ENCODE peak calls at places on chromosomes 2 and 18, in seven cellular contexts. One of them, this sample, is unnamed.

GRCh38 chr18:79774111-79774510 is 23.6 kb upstream of the KCNG2 start:
- DNase-seq in breast epithelium: no peak
- DNase-seq in Panc1: no peak
- DNase-seq in HCT116: no peak
- DNase-seq in stomach: no peak
- DNase-seq in HepG2: no peak
- DNase-seq in GM12878: no peak
- DNase-seq in this sample: no peak

GRCh38 chr2:65265090-65266045 is 37.7 kb downstream of the ACTR2 start:
- DNase-seq in stomach: no peak
- DNase-seq in HCT116: peak
- DNase-seq in Panc1: peak
- DNase-seq in breast epithelium: no peak
- DNase-seq in GM12878: peak
- DNase-seq in HepG2: peak
- DNase-seq in this sample: peak

GRCh38 chr2:179613701-179614100 is 247.7 kb downstream of the ZNF385B start:
- DNase-seq in breast epithelium: no peak
- DNase-seq in GM12878: no peak
- DNase-seq in HepG2: no peak
- DNase-seq in Panc1: no peak
- DNase-seq in stomach: no peak
- DNase-seq in HCT116: no peak
- DNase-seq in this sample: no peak

GRCh38 chr2:128315122-128315828 is 3.4 kb downstream of the HS6ST1 start:
- DNase-seq in GM12878: no peak
- DNase-seq in stomach: peak
- DNase-seq in Panc1: no peak
- DNase-seq in breast epithelium: peak
- DNase-seq in HCT116: no peak
- DNase-seq in HepG2: no peak
- DNase-seq in this sample: no peak

GRCh38 chr18:34773961-34774754 is 64.1 kb downstream of the DTNA start:
- DNase-seq in HCT116: no peak
- DNase-seq in Panc1: no peak
- DNase-seq in stomach: peak
- DNase-seq in breast epithelium: no peak
- DNase-seq in GM12878: no peak
- DNase-seq in HepG2: no peak
- DNase-seq in this sample: no peak

GRCh38 chr2:95722331-95722730 is 130.5 kb downstream of the TRIM43 start:
- DNase-seq in breast epithelium: no peak
- DNase-seq in HCT116: no peak
- DNase-seq in GM12878: no peak
- DNase-seq in Panc1: no peak
- DNase-seq in stomach: no peak
- DNase-seq in HepG2: no peak
- DNase-seq in this sample: no peak

GRCh38 chr2:96897491-96898134 is 27.7 kb upstream of the SEMA4C start:
- DNase-seq in stomach: no peak
- DNase-seq in Panc1: no peak
- DNase-seq in HCT116: no peak
- DNase-seq in GM12878: no peak
- DNase-seq in breast epithelium: peak
- DNase-seq in HepG2: no peak
- DNase-seq in this sample: no peak

GRCh38 chr2:151907933-151908882 is 80.0 kb upstream of the ARL5A start:
- DNase-seq in GM12878: no peak
- DNase-seq in HCT116: no peak
- DNase-seq in stomach: no peak
- DNase-seq in Panc1: no peak
- DNase-seq in HepG2: no peak
- DNase-seq in breast epithelium: no peak
- DNase-seq in this sample: peak

GRCh38 chr2:7966032-7966431 is 715.8 kb upstream of the ID2 start:
- DNase-seq in HCT116: no peak
- DNase-seq in GM12878: no peak
- DNase-seq in HepG2: no peak
- DNase-seq in stomach: no peak
- DNase-seq in Panc1: no peak
- DNase-seq in breast epithelium: no peak
- DNase-seq in this sample: no peak

GRCh38 chr2:99066602-99067001 is 74.9 kb upstream of the C2orf15 start:
- DNase-seq in breast epithelium: no peak
- DNase-seq in HepG2: peak
- DNase-seq in stomach: peak
- DNase-seq in Panc1: no peak
- DNase-seq in GM12878: peak
- DNase-seq in HCT116: peak
- DNase-seq in this sample: peak

GRCh38 chr18:51134721-51135120 is 62.8 kb downstream of the MEX3C start:
- DNase-seq in breast epithelium: no peak
- DNase-seq in HCT116: no peak
- DNase-seq in GM12878: no peak
- DNase-seq in HepG2: no peak
- DNase-seq in stomach: no peak
- DNase-seq in Panc1: no peak
- DNase-seq in this sample: no peak

GRCh38 chr18:68662779-68663178 is 52.1 kb downstream of the TMX3 start:
- DNase-seq in Panc1: no peak
- DNase-seq in GM12878: no peak
- DNase-seq in stomach: no peak
- DNase-seq in HepG2: no peak
- DNase-seq in breast epithelium: no peak
- DNase-seq in HCT116: no peak
- DNase-seq in this sample: peak

GRCh38 chr2:27958711-27959378 is 68.3 kb downstream of the BABAM2 start:
- DNase-seq in HCT116: no peak
- DNase-seq in stomach: no peak
- DNase-seq in Panc1: no peak
- DNase-seq in HepG2: no peak
- DNase-seq in breast epithelium: no peak
- DNase-seq in GM12878: no peak
- DNase-seq in this sample: no peak

GRCh38 chr2:225120175-225120574 is 77.9 kb upstream of the DOCK10 start:
- DNase-seq in Panc1: no peak
- DNase-seq in GM12878: no peak
- DNase-seq in stomach: no peak
- DNase-seq in HCT116: no peak
- DNase-seq in HepG2: no peak
- DNase-seq in breast epithelium: no peak
- DNase-seq in this sample: no peak

GRCh38 chr2:126777620-126777978 is 121.1 kb upstream of the TEX51 start:
- DNase-seq in HepG2: no peak
- DNase-seq in GM12878: no peak
- DNase-seq in Panc1: no peak
- DNase-seq in stomach: no peak
- DNase-seq in breast epithelium: no peak
- DNase-seq in HCT116: no peak
- DNase-seq in this sample: no peak

GRCh38 chr2:60527762-60528161 is 25.7 kb downstream of the BCL11A start:
- DNase-seq in stomach: no peak
- DNase-seq in HCT116: no peak
- DNase-seq in GM12878: no peak
- DNase-seq in breast epithelium: no peak
- DNase-seq in Panc1: no peak
- DNase-seq in HepG2: no peak
- DNase-seq in this sample: no peak

GRCh38 chr2:73243884-73244570 is 9.9 kb downstream of the CCT7 start:
- DNase-seq in stomach: no peak
- DNase-seq in HepG2: no peak
- DNase-seq in HCT116: no peak
- DNase-seq in GM12878: no peak
- DNase-seq in breast epithelium: peak
- DNase-seq in Panc1: no peak
- DNase-seq in this sample: no peak

GRCh38 chr2:207770602-207771404 is 1.1 kb upstream of the FZD5 start:
- DNase-seq in Panc1: no peak
- DNase-seq in GM12878: no peak
- DNase-seq in stomach: no peak
- DNase-seq in HepG2: no peak
- DNase-seq in HCT116: no peak
- DNase-seq in breast epithelium: no peak
- DNase-seq in this sample: peak

GRCh38 chr18:76445275-76445674 is 49.8 kb downstream of the ZNF516 start:
- DNase-seq in HepG2: no peak
- DNase-seq in HCT116: no peak
- DNase-seq in breast epithelium: no peak
- DNase-seq in Panc1: no peak
- DNase-seq in stomach: no peak
- DNase-seq in GM12878: no peak
- DNase-seq in this sample: no peak

GRCh38 chr2:84792856-84793522 is 87.9 kb downstream of the TRABD2A start:
- DNase-seq in stomach: no peak
- DNase-seq in HepG2: no peak
- DNase-seq in GM12878: no peak
- DNase-seq in HCT116: no peak
- DNase-seq in Panc1: no peak
- DNase-seq in breast epithelium: no peak
- DNase-seq in this sample: no peak

GRCh38 chr18:25876334-25876979 is 214.0 kb downstream of the SS18 start:
- DNase-seq in Panc1: no peak
- DNase-seq in breast epithelium: no peak
- DNase-seq in HCT116: no peak
- DNase-seq in stomach: no peak
- DNase-seq in HepG2: no peak
- DNase-seq in GM12878: no peak
- DNase-seq in this sample: no peak

GRCh38 chr18:46055841-46056240 is 16.2 kb downstream of the PSTPIP2 start:
- DNase-seq in GM12878: no peak
- DNase-seq in HCT116: no peak
- DNase-seq in HepG2: no peak
- DNase-seq in breast epithelium: no peak
- DNase-seq in Panc1: no peak
- DNase-seq in stomach: no peak
- DNase-seq in this sample: no peak

GRCh38 chr2:19525313-19525712 is 166.9 kb upstream of the OSR1 start:
- DNase-seq in breast epithelium: no peak
- DNase-seq in stomach: no peak
- DNase-seq in GM12878: no peak
- DNase-seq in HepG2: no peak
- DNase-seq in Panc1: no peak
- DNase-seq in HCT116: no peak
- DNase-seq in this sample: no peak

GRCh38 chr18:23053756-23054457 is 81.4 kb upstream of the CABLES1 start:
- DNase-seq in GM12878: no peak
- DNase-seq in HepG2: peak
- DNase-seq in HCT116: no peak
- DNase-seq in Panc1: no peak
- DNase-seq in breast epithelium: peak
- DNase-seq in stomach: peak
- DNase-seq in this sample: peak

GRCh38 chr2:56012216-56012615 is 88.6 kb upstream of the EFEMP1 start:
- DNase-seq in HepG2: no peak
- DNase-seq in GM12878: no peak
- DNase-seq in breast epithelium: no peak
- DNase-seq in stomach: no peak
- DNase-seq in Panc1: no peak
- DNase-seq in HCT116: no peak
- DNase-seq in this sample: no peak

GRCh38 chr18:37458697-37459096 is 106.9 kb downstream of the CELF4 start:
- DNase-seq in breast epithelium: no peak
- DNase-seq in HCT116: no peak
- DNase-seq in HepG2: no peak
- DNase-seq in GM12878: no peak
- DNase-seq in stomach: no peak
- DNase-seq in Panc1: no peak
- DNase-seq in this sample: no peak

GRCh38 chr18:37457754-37458153 is 107.8 kb downstream of the CELF4 start:
- DNase-seq in GM12878: no peak
- DNase-seq in breast epithelium: no peak
- DNase-seq in stomach: no peak
- DNase-seq in HepG2: no peak
- DNase-seq in HCT116: no peak
- DNase-seq in Panc1: no peak
- DNase-seq in this sample: no peak

GRCh38 chr18:37456873-37457272 is 108.7 kb downstream of the CELF4 start:
- DNase-seq in Panc1: no peak
- DNase-seq in HepG2: no peak
- DNase-seq in GM12878: no peak
- DNase-seq in stomach: no peak
- DNase-seq in breast epithelium: no peak
- DNase-seq in HCT116: no peak
- DNase-seq in this sample: no peak

GRCh38 chr18:37457337-37457736 is 108.3 kb downstream of the CELF4 start:
- DNase-seq in breast epithelium: no peak
- DNase-seq in HepG2: no peak
- DNase-seq in GM12878: no peak
- DNase-seq in Panc1: no peak
- DNase-seq in stomach: no peak
- DNase-seq in HCT116: no peak
- DNase-seq in this sample: no peak

DNA sequence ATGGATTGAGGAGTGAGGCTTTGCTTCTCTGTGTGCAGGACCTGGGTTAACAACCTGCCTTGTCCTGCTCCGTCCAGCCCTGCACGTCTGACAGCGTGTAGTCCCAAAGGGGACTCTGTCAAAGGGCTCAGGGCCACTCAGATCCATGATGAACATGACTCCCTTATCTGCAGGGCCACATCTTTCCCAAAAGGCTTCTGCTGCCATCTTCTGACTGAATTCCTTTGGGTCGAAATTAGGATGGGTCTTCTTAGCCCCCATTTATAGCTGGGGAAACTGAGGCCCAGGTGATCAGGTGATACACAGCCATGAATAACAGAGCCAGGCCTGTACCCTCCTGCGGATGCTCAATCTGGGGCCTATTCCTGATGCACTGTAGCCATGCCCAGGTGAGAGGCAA is 109.2 kb downstream of the CELF4 start:
- DNase-seq in HepG2: no peak
- DNase-seq in Panc1: no peak
- DNase-seq in HCT116: no peak
- DNase-seq in breast epithelium: no peak
- DNase-seq in stomach: no peak
- DNase-seq in GM12878: no peak
- DNase-seq in this sample: no peak
- TF ChIP-seq POLR2AphosphoS5 in HepG2: no peak
- TF ChIP-seq POLR2AphosphoS5 in Panc1: no peak
- TF ChIP-seq POLR2AphosphoS5 in HCT116: no peak
- TF ChIP-seq POLR2AphosphoS5 in breast epithelium: no peak
- TF ChIP-seq POLR2AphosphoS5 in stomach: no peak
- TF ChIP-seq POLR2AphosphoS5 in GM12878: no peak
- TF ChIP-seq POLR2AphosphoS5 in this sample: no peak

GRCh38 chr18:13180614-13181375 is 37.8 kb upstream of the LDLRAD4 start:
- DNase-seq in HCT116: no peak
- DNase-seq in breast epithelium: no peak
- DNase-seq in Panc1: no peak
- DNase-seq in stomach: no peak
- DNase-seq in HepG2: no peak
- DNase-seq in GM12878: no peak
- DNase-seq in this sample: no peak
- H3K27ac ChIP-seq in HCT116: no peak
- H3K27ac ChIP-seq in breast epithelium: no peak
- H3K27ac ChIP-seq in Panc1: no peak
- H3K27ac ChIP-seq in stomach: no peak
- H3K27ac ChIP-seq in HepG2: peak
- H3K27ac ChIP-seq in GM12878: no peak
- H3K27ac ChIP-seq in this sample: no peak

GRCh38 chr18:57792741-57793629 is 10.1 kb downstream of the ATP8B1 start:
- DNase-seq in Panc1: no peak
- DNase-seq in GM12878: no peak
- DNase-seq in breast epithelium: peak
- DNase-seq in stomach: no peak
- DNase-seq in HCT116: no peak
- DNase-seq in HepG2: no peak
- DNase-seq in this sample: no peak
- TF ChIP-seq POLR2AphosphoS5 in Panc1: no peak
- TF ChIP-seq POLR2AphosphoS5 in GM12878: no peak
- TF ChIP-seq POLR2AphosphoS5 in breast epithelium: no peak
- TF ChIP-seq POLR2AphosphoS5 in stomach: no peak
- TF ChIP-seq POLR2AphosphoS5 in HCT116: no peak
- TF ChIP-seq POLR2AphosphoS5 in HepG2: no peak
- TF ChIP-seq POLR2AphosphoS5 in this sample: no peak

GRCh38 chr18:77807650-77808049 is 558.0 kb downstream of the GALR1 start:
- DNase-seq in GM12878: no peak
- DNase-seq in Panc1: no peak
- DNase-seq in HCT116: no peak
- DNase-seq in HepG2: no peak
- DNase-seq in breast epithelium: no peak
- DNase-seq in stomach: no peak
- DNase-seq in this sample: no peak
- H3K27ac ChIP-seq in GM12878: no peak
- H3K27ac ChIP-seq in Panc1: no peak
- H3K27ac ChIP-seq in HCT116: no peak
- H3K27ac ChIP-seq in HepG2: no peak
- H3K27ac ChIP-seq in breast epithelium: no peak
- H3K27ac ChIP-seq in stomach: no peak
- H3K27ac ChIP-seq in this sample: no peak

This sample was measured in GM23338.